ENCODE peak calls at places on chromosome 16, in five cellular contexts. L is cardiac muscle cell, U is GM12864, K is fibroblast of pulmonary artery, I is NB4. C is an unnamed sample.
A peak's percentile ranks its signal among the peaks of the same experiment; 100 is the strongest.

GRCh38 chr16:65414284-65414984 is 292.6 kb upstream of the CDH11 start:
- DNase-seq in K (peak; percentile 56), U (no peak), L (no peak), I (peak; percentile 27), C (peak; percentile 15)

GRCh38 chr16:64238576-64238975 is 883.3 kb downstream of the CDH11 start:
- DNase-seq in U (no peak), L (no peak), I (no peak), K (no peak), C (no peak)

GRCh38 chr16:4285167-4285566 is 12.3 kb upstream of the TFAP4 start:
- DNase-seq in L (no peak), U (no peak), I (no peak), K (no peak), C (no peak)

GRCh38 chr16:554640-555413 is 5.4 kb upstream of the PRR35 start:
- DNase-seq in U (no peak), I (no peak), K (no peak), L (no peak), C (no peak)

GRCh38 chr16:11783319-11784047 is 13.6 kb downstream of the ZC3H7A start:
- DNase-seq in K (peak; percentile 79), L (no peak), I (no peak), U (peak; percentile 80), C (no peak)

GRCh38 chr16:25311950-25312349 is 54.3 kb upstream of the ZKSCAN2 start:
- DNase-seq in L (no peak), K (no peak), U (no peak), I (no peak), C (no peak)

GRCh38 chr16:19524866-19525723 is 1.4 kb downstream of the CCP110 start:
- DNase-seq in U (no peak), I (peak; percentile 23), L (peak; percentile 6), K (no peak), C (peak; percentile 24)

GRCh38 chr16:66427451-66427860 is 361 bp downstream of the BEAN1 start:
- DNase-seq in I (no peak), K (no peak), L (peak; percentile 32), U (no peak), C (no peak)

GRCh38 chr16:1713933-1714332 is 7.9 kb downstream of the MAPK8IP3 start:
- DNase-seq in L (no peak), U (no peak), K (no peak), I (no peak), C (no peak)

GRCh38 chr16:59510008-59510424 is 775.9 kb upstream of the GOT2 start:
- DNase-seq in I (no peak), U (no peak), K (no peak), L (no peak), C (no peak)

GRCh38 chr16:399278-400019 is 2.2 kb upstream of the DECR2 start:
- DNase-seq in L (no peak), U (no peak), K (no peak), I (no peak), C (no peak)

GRCh38 chr16:5490499-5490898 is 392.9 kb upstream of the EEF2KMT start:
- DNase-seq in K (no peak), L (peak; percentile 72), U (no peak), I (peak; percentile 60), C (peak; percentile 75)

GRCh38 chr16:28093383-28093725 is 29.8 kb upstream of the GSG1L start:
- DNase-seq in K (no peak), U (no peak), I (no peak), L (no peak), C (no peak)

GRCh38 chr16:10929853-10930754 is 12.2 kb downstream of the DEXI start:
- DNase-seq in L (no peak), K (no peak), I (no peak), U (no peak), C (no peak)

GRCh38 chr16:21628772-21629171 is 23.6 kb downstream of the IGSF6 start:
- DNase-seq in L (no peak), I (no peak), U (no peak), K (no peak), C (no peak)

GRCh38 chr16:51682905-51683304 is 531.8 kb upstream of the SALL1 start:
- DNase-seq in U (no peak), L (no peak), I (no peak), K (no peak), C (no peak)

GRCh38 chr16:72937916-72938315 is 110.0 kb downstream of the ZFHX3 start:
- DNase-seq in U (no peak), K (no peak), L (no peak), I (no peak), C (no peak)

GRCh38 chr16:89598199-89598598 is 15.2 kb upstream of the DPEP1 start:
- DNase-seq in L (peak; percentile 37), K (peak; percentile 39), I (peak; percentile 60), U (no peak), C (no peak)

GRCh38 chr16:69048328-69049120 is 56.9 kb upstream of the HAS3 start:
- DNase-seq in L (no peak), I (no peak), K (no peak), U (no peak), C (no peak)

GRCh38 chr16:69917739-69918138 is 33.4 kb upstream of the CLEC18A start:
- DNase-seq in I (no peak), L (no peak), U (no peak), K (peak; percentile 98), C (peak; percentile 87)

GRCh38 chr16:77599793-77600415 is 122.4 kb upstream of the NUDT7 start:
- DNase-seq in K (peak; percentile 64), L (peak; percentile 55), U (no peak), I (peak; percentile 56), C (peak; percentile 63)

GRCh38 chr16:87740909-87741424 is 24.8 kb downstream of the KLHDC4 start:
- DNase-seq in L (no peak), I (no peak), K (no peak), U (no peak), C (no peak)

DNA sequence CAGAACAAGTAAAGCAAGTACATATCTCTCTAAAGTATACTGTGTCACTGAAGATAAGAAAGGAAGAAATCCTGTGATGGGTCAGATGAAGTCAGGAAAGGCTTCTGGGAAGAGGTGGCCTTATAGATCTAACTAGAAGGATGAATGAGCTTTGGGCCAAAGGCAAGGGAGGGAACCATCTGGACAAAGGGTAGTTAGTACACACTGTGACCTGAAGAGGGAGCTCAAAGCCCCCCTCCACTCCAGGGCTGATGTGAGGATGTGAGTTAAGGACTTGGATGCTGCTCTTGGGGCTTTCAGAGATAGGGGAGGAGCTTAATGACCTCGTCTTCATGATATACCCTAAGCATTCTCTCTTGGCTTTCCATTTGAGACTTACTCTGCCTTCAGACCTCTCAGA is 185.3 kb upstream of the CACNG3 start:
- DNase-seq in U (peak; percentile 24), I (peak; percentile 66), L (peak; percentile 64), K (peak; percentile 10), C (peak; percentile 60)
- TF ChIP-seq CTCF in U (peak; percentile 83), I (peak; percentile 78), L (peak; percentile 44), K (peak; percentile 22), C (peak; percentile 45)

DNA sequence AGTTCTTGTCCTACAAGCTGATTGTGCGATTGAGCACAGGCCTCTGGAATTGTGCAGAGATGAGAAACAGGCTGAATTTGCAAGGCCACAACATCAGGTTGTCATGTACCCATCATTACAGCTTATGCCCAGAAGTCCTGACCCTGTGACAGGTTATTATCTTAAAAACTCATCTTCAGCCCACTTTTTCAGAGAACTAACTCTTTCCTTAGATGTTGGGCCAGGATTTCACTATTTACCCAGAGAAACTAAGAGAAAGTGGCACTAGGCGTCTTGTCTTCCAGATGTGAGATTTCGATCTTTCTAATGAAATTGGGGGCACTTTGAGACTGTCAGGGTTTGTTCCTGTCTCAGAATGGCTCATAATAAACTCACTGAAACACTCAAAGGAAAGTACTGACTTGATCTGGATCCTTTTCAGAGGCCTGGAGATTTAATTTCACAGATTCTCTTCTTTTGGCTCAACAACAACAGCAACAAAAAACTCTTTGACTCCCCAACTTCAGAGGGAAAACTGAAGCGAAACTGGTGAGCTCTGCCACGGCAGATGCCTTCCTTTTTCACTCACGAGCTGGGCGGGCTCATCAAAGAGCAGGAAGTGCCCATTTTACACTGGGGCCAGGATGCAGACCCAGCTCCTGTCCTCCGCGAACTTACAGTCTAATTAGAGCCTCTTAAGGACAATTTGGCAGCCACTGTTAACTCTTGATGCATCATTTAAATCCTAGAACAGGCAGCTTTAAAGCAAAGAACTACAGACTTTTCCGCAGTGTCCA is 17.6 kb upstream of the SLC12A3 start:
- DNase-seq in I (no peak), K (no peak), L (no peak), U (no peak), C (no peak)
- H3K4me3 ChIP-seq in I (no peak overlapping the region), K (no peak overlapping the region), L (no peak overlapping the region), U (no peak overlapping the region), C (no peak overlapping the region)

GRCh38 chr16:9092282-9092962 is 978 bp downstream of the HAPSTR1 start:
- DNase-seq in K (no peak), U (no peak), I (peak; percentile 59), L (peak; percentile 57), C (peak; percentile 69)
- TF ChIP-seq CTCF in K (no peak), U (no peak), I (no peak), L (peak; percentile 5), C (peak; percentile 3)

GRCh38 chr16:61128545-61129323 is 907.5 kb downstream of the CDH8 start:
- DNase-seq in L (no peak), K (no peak), I (no peak), U (no peak), C (no peak)
- H3K4me3 ChIP-seq in L (no peak overlapping the region), K (no peak overlapping the region), I (no peak overlapping the region), U (no peak overlapping the region), C (no peak overlapping the region)

GRCh38 chr16:82194076-82194475 is 24.1 kb upstream of the MPHOSPH6 start:
- DNase-seq in K (no peak), L (no peak), I (no peak), U (no peak), C (no peak)

GRCh38 chr16:82195917-82196494 is 26.0 kb upstream of the MPHOSPH6 start:
- DNase-seq in U (no peak), I (no peak), K (peak; percentile 96), L (no peak), C (no peak)

GRCh38 chr16:82187829-82188228 is 17.8 kb upstream of the MPHOSPH6 start:
- DNase-seq in L (no peak), U (no peak), K (peak; percentile 25), I (no peak), C (no peak)

GRCh38 chr16:82197540-82198240 is 27.7 kb upstream of the MPHOSPH6 start:
- DNase-seq in K (peak; percentile 84), U (no peak), L (no peak), I (no peak), C (no peak)

DNA sequence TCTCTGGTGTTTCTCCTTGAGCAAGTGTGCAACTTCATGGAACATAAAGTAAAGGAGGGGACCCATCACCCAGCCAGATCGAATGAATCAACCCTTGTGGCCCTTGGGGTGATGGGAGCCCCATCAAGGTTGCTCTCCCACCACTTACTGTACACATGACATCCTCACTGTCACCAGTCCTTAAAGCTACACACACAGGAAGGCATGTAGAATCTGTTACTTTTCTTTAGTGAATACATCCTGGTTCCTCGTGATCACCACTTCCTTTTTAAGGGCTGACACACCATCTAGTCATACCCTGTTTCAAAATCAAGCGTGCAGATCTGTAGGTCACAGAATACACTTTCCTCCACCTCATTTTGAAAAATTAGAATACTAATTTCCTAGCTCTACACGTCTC is 22.6 kb upstream of the MPHOSPH6 start:
- DNase-seq in K (peak; percentile 90), I (peak; percentile 92), L (no peak), U (no peak), C (no peak)
- TF ChIP-seq CTCF in K (no peak), I (no peak), L (no peak), U (no peak), C (no peak)

C was measured in hepatocyte.